ENCODE peak calls at places on chromosomes 12 and 14, in ten cellular contexts. Y is H9, B is ascending aorta, W is psoas muscle, R is RWPE2, F is pancreas, X is colonic mucosa, A is A673, I is ovary, O is AG04450. N is an unnamed sample.

GRCh38 chr12:89815225-89815624 is 106.6 kb upstream of the ATP2B1 start:
- DNase-seq in Y (no peak), B (no peak), W (no peak), R (no peak), F (no peak), X (no peak), A (no peak), I (no peak), O (no peak), N (no peak)

GRCh38 chr12:14952295-14952995 is 9.0 kb downstream of the ARHGDIB start:
- DNase-seq in Y (no peak), B (peak; percentile 73), W (no peak), R (no peak), F (no peak), X (peak; percentile 30), A (peak; percentile 38), I (no peak), O (peak; percentile 87), N (no peak)

GRCh38 chr14:77051101-77051500 is 22.6 kb upstream of the IRF2BPL start:
- DNase-seq in Y (no peak), B (peak; percentile 90), W (peak; percentile 84), R (no peak), F (no peak), X (no peak), A (no peak), I (no peak), O (no peak), N (no peak)

GRCh38 chr12:27614866-27615265 is 81.4 kb upstream of the REP15 start:
- DNase-seq in Y (no peak), B (no peak), W (no peak), R (no peak), F (no peak), X (no peak), A (peak; percentile 70), I (no peak), O (no peak), N (no peak)

GRCh38 chr12:109727746-109728726 is 14.4 kb downstream of the FAM222A start:
- DNase-seq in Y (peak; percentile 24), B (no peak), W (peak; percentile 3), R (peak; percentile 21), F (peak; percentile 6), X (no peak), A (no peak), I (peak; percentile 10), O (no peak), N (no peak)

GRCh38 chr12:103909811-103910210 is 20.4 kb upstream of the HSP90B1 start:
- DNase-seq in Y (no peak), B (no peak), W (no peak), R (no peak), F (no peak), X (no peak), A (no peak), I (no peak), O (no peak), N (no peak)

GRCh38 chr12:30926243-30927209 is at the start of gene TSPAN11:
- DNase-seq in Y (peak; percentile 76), B (peak; percentile 56), W (peak; percentile 28), R (no peak), F (no peak), X (no peak), A (peak; percentile 78), I (no peak), O (no peak), N (no peak)

GRCh38 chr12:78359530-78359929 is 505.0 kb upstream of the SYT1 start:
- DNase-seq in Y (no peak), B (no peak), W (no peak), R (no peak), F (no peak), X (no peak), A (no peak), I (peak; percentile 87), O (no peak), N (no peak)

GRCh38 chr12:117863004-117863709 is 105.6 kb downstream of the KSR2 start:
- DNase-seq in Y (no peak), B (no peak), W (no peak), R (no peak), F (no peak), X (no peak), A (no peak), I (no peak), O (no peak), N (no peak)

GRCh38 chr12:76187177-76187576 is 102.7 kb upstream of the NAP1L1 start:
- DNase-seq in Y (no peak), B (no peak), W (no peak), R (no peak), F (no peak), X (no peak), A (no peak), I (no peak), O (no peak), N (no peak)

GRCh38 chr12:62983594-62983993 is 48.6 kb upstream of the PPM1H start:
- DNase-seq in Y (peak; percentile 63), B (no peak), W (no peak), R (no peak), F (no peak), X (no peak), A (peak; percentile 8), I (no peak), O (no peak), N (no peak)

GRCh38 chr12:121917950-121918678 is at the start of gene CFAP251:
- DNase-seq in Y (peak; percentile 98), B (peak; percentile 99), W (peak; percentile 94), R (peak; percentile 86), F (peak; percentile 96), X (peak; percentile 98), A (peak; percentile 98), I (peak; percentile 69), O (no peak), N (peak; percentile 97)

GRCh38 chr12:80032967-80033366 is 66.4 kb upstream of the OTOGL start:
- DNase-seq in Y (no peak), B (no peak), W (no peak), R (no peak), F (no peak), X (no peak), A (no peak), I (no peak), O (no peak), N (no peak)

GRCh38 chr12:103952497-103952896 is 13.2 kb upstream of the TDG start:
- DNase-seq in Y (no peak), B (no peak), W (no peak), R (no peak), F (no peak), X (no peak), A (no peak), I (no peak), O (no peak), N (no peak)

GRCh38 chr14:104889374-104889755 is 24.3 kb downstream of the CEP170B start:
- DNase-seq in Y (no peak), B (peak; percentile 44), W (peak; percentile 8), R (peak; percentile 66), F (no peak), X (no peak), A (no peak), I (no peak), O (no peak), N (no peak)

GRCh38 chr12:126139355-126139754 is 1074.1 kb downstream of the AACS start:
- DNase-seq in Y (no peak), B (no peak), W (no peak), R (no peak), F (no peak), X (no peak), A (no peak), I (no peak), O (no peak), N (no peak)
- H3K9me3 ChIP-seq in Y (peaks cover 8% of the 10 kb centered on the region), B (peaks cover 9% of the 10 kb centered on the region), W (peaks cover 14% of the 10 kb centered on the region), R (peaks cover 7% of the 10 kb centered on the region), F (no peaks in the 10 kb centered on the region), X (no peaks in the 10 kb centered on the region), A (peaks cover 14% of the 10 kb centered on the region), I (no peaks in the 10 kb centered on the region), O (peaks cover 26% of the 10 kb centered on the region), N (no peaks in the 10 kb centered on the region)

GRCh38 chr14:60647837-60648168 is 1.5 kb downstream of the SIX1 start:
- DNase-seq in Y (no peak), B (no peak), W (no peak), R (no peak), F (no peak), X (no peak), A (no peak), I (no peak), O (no peak), N (no peak)

GRCh38 chr14:60647081-60647836 is 2.0 kb downstream of the SIX1 start:
- DNase-seq in Y (peak; percentile 66), B (no peak), W (peak; percentile 74), R (peak; percentile 75), F (no peak), X (no peak), A (peak; percentile 82), I (no peak), O (no peak), N (no peak)

GRCh38 chr14:60648169-60648933 is 926 bp downstream of the SIX1 start:
- DNase-seq in Y (peak; percentile 36), B (no peak), W (peak; percentile 62), R (peak; percentile 67), F (no peak), X (no peak), A (peak; percentile 42), I (no peak), O (no peak), N (no peak)

GRCh38 chr14:60645191-60645590 is 4.1 kb downstream of the SIX1 start:
- DNase-seq in Y (no peak), B (no peak), W (no peak), R (no peak), F (no peak), X (no peak), A (no peak), I (no peak), O (no peak), N (no peak)

GRCh38 chr14:60646202-60646886 is 2.9 kb downstream of the SIX1 start:
- DNase-seq in Y (peak; percentile 53), B (no peak), W (no peak), R (no peak), F (no peak), X (no peak), A (peak; percentile 72), I (no peak), O (no peak), N (no peak)
- H3K9me3 ChIP-seq in Y (no peaks in the 10 kb centered on the region), B (no peaks in the 10 kb centered on the region), W (no peaks in the 10 kb centered on the region), R (no peaks in the 10 kb centered on the region), F (no peaks in the 10 kb centered on the region), X (no peaks in the 10 kb centered on the region), A (no peaks in the 10 kb centered on the region), I (no peaks in the 10 kb centered on the region), O (peaks cover 18% of the 10 kb centered on the region), N (no peaks in the 10 kb centered on the region)

DNA sequence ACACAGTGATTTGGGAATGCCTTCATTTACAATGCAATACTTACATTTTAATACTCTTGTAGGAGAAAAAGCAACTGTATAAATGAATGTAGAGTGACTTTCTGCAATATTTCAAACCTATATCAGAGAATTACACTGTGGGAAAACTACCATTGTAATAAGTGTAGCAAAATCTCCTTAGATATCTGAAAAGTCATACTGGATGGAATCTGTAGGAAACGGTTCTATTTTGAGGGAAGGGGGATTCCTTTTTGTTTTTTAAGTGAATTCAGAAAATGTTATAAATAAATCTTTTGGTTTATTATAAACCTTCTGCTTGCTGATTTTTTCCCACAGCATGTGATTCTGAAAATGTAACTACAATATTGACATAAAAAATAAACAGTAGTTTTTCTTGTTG is 23.0 kb downstream of the ZNF891 start:
- DNase-seq in Y (no peak), B (no peak), W (no peak), R (no peak), F (no peak), X (no peak), A (no peak), I (no peak), O (no peak), N (no peak)
- H3K9me3 ChIP-seq in Y (peaks cover 89% of the 10 kb centered on the region), B (peaks cover 100% of the 10 kb centered on the region), W (peaks cover 99% of the 10 kb centered on the region), R (peaks cover 69% of the 10 kb centered on the region), F (no peaks in the 10 kb centered on the region), X (peaks cover 30% of the 10 kb centered on the region), A (peaks cover 92% of the 10 kb centered on the region), I (peaks cover 60% of the 10 kb centered on the region), O (peaks cover 50% of the 10 kb centered on the region), N (peaks cover 59% of the 10 kb centered on the region)

GRCh38 chr14:94345344-94346072 is 22.4 kb upstream of the SERPINA6 start:
- DNase-seq in Y (no peak), B (no peak), W (no peak), R (no peak), F (no peak), X (no peak), A (peak; percentile 20), I (no peak), O (peak; percentile 67), N (no peak)
- H3K9me3 ChIP-seq in Y (no peaks in the 10 kb centered on the region), B (no peaks in the 10 kb centered on the region), W (no peaks in the 10 kb centered on the region), R (no peaks in the 10 kb centered on the region), F (no peaks in the 10 kb centered on the region), X (no peaks in the 10 kb centered on the region), A (no peaks in the 10 kb centered on the region), I (no peaks in the 10 kb centered on the region), O (no peaks in the 10 kb centered on the region), N (no peaks in the 10 kb centered on the region)